ENCODE peak calls at places on chromosome 17, in nine cellular contexts. H is endothelial cell; E is AG04449; Z is mesenchymal stem cell; G is activated CD4-positive, alpha-beta T cell treated with anti-CD3 and anti-CD28 coated beads for 48 hours; N is fibroblast of pulmonary artery; K is HTR-8/SVneo; C is non-pigmented ciliary epithelial cell; J is LoVo. V is an unnamed sample.

GRCh38 chr17:68057531-68057952 is 22.0 kb downstream of the KPNA2 start:
- DNase-seq in H (peak; percentile 29), E (no peak), Z (peak; percentile 49), G (peak; percentile 55), N (peak; percentile 66), K (no peak), C (no peak), J (no peak), V (no peak)

GRCh38 chr17:1067282-1067956 is 70.5 kb downstream of the TIMM22 start:
- DNase-seq in H (no peak), E (no peak), Z (no peak), G (no peak), N (no peak), K (no peak), C (no peak), J (peak; percentile 10), V (no peak)

GRCh38 chr17:43434902-43435319 is 36.1 kb downstream of the ARL4D start:
- DNase-seq in H (no peak), E (no peak), Z (no peak), G (no peak), N (no peak), K (no peak), C (no peak), J (peak; percentile 7), V (no peak)

GRCh38 chr17:39604911-39605491 is 2.7 kb downstream of the NEUROD2 start:
- DNase-seq in H (no peak), E (no peak), Z (no peak), G (no peak), N (no peak), K (no peak), C (no peak), J (no peak), V (no peak)

GRCh38 chr17:73278049-73278464 is 16.4 kb upstream of the CPSF4L start:
- DNase-seq in H (no peak), E (no peak), Z (no peak), G (no peak), N (no peak), K (no peak), C (no peak), J (no peak), V (no peak)

GRCh38 chr17:73566905-73567782 is 77.1 kb downstream of the SDK2 start:
- DNase-seq in H (no peak), E (no peak), Z (no peak), G (peak; percentile 26), N (no peak), K (no peak), C (no peak), J (no peak), V (no peak)

GRCh38 chr17:12985431-12986285 is 32.2 kb downstream of the ELAC2 start:
- DNase-seq in H (no peak), E (no peak), Z (no peak), G (no peak), N (no peak), K (no peak), C (no peak), J (no peak), V (no peak)

GRCh38 chr17:80154166-80154565 is 7.2 kb upstream of the EIF4A3 start:
- DNase-seq in H (no peak), E (no peak), Z (no peak), G (no peak), N (no peak), K (no peak), C (no peak), J (no peak), V (no peak)

GRCh38 chr17:2776589-2777241 is 19.5 kb upstream of the RAP1GAP2 start:
- DNase-seq in H (peak; percentile 41), E (no peak), Z (no peak), G (no peak), N (no peak), K (no peak), C (no peak), J (no peak), V (no peak)

GRCh38 chr17:81129711-81130367 is 35.5 kb upstream of the PVALEF start:
- DNase-seq in H (no peak), E (no peak), Z (no peak), G (no peak), N (no peak), K (no peak), C (no peak), J (no peak), V (no peak)

GRCh38 chr17:59296190-59296589 is 35.3 kb upstream of the YPEL2 start:
- DNase-seq in H (no peak), E (no peak), Z (no peak), G (no peak), N (no peak), K (no peak), C (no peak), J (no peak), V (no peak)

GRCh38 chr17:81241648-81242420 is 2.7 kb downstream of the NDUFAF8 start:
- DNase-seq in H (peak; percentile 83), E (no peak), Z (peak; percentile 54), G (peak; percentile 79), N (peak; percentile 46), K (peak; percentile 67), C (no peak), J (no peak), V (no peak)

GRCh38 chr17:42268236-42268635 is 8.0 kb downstream of the STAT5B start:
- DNase-seq in H (no peak), E (no peak), Z (no peak), G (no peak), N (no peak), K (no peak), C (no peak), J (no peak), V (no peak)

GRCh38 chr17:68184141-68184571 is 63.7 kb upstream of the AMZ2 start:
- DNase-seq in H (no peak), E (no peak), Z (no peak), G (no peak), N (no peak), K (no peak), C (no peak), J (no peak), V (no peak)

GRCh38 chr17:67520916-67521772 is 144.1 kb downstream of the PITPNC1 start:
- DNase-seq in H (no peak), E (no peak), Z (no peak), G (no peak), N (no peak), K (no peak), C (no peak), J (no peak), V (no peak)

GRCh38 chr17:82973456-82974135 is 105.8 kb upstream of the METRNL start:
- DNase-seq in H (no peak), E (no peak), Z (no peak), G (no peak), N (no peak), K (no peak), C (no peak), J (no peak), V (peak; percentile 46)

GRCh38 chr17:14143678-14144077 is 74.4 kb downstream of the COX10 start:
- DNase-seq in H (no peak), E (no peak), Z (no peak), G (peak; percentile 17), N (no peak), K (no peak), C (no peak), J (no peak), V (no peak)

GRCh38 chr17:35849469-35850348 is 19.0 kb downstream of the HEATR9 start:
- DNase-seq in H (peak; percentile 64), E (peak; percentile 10), Z (peak; percentile 75), G (peak; percentile 65), N (peak; percentile 90), K (peak; percentile 62), C (peak; percentile 43), J (peak; percentile 48), V (no peak)

GRCh38 chr17:79959042-79959441 is 76.6 kb downstream of the TBC1D16 start:
- DNase-seq in H (no peak), E (no peak), Z (no peak), G (no peak), N (no peak), K (no peak), C (no peak), J (no peak), V (no peak)

GRCh38 chr17:79942591-79943353 is 92.9 kb downstream of the TBC1D16 start:
- DNase-seq in H (no peak), E (no peak), Z (no peak), G (peak; percentile 22), N (no peak), K (no peak), C (no peak), J (no peak), V (peak; percentile 38)

GRCh38 chr17:59506907-59507726 is 58.3 kb upstream of the DHX40 start:
- DNase-seq in H (no peak), E (no peak), Z (peak; percentile 66), G (no peak), N (no peak), K (no peak), C (no peak), J (no peak), V (no peak)

GRCh38 chr17:62807812-62808575 is at the start of gene MARCHF10:
- DNase-seq in H (peak; percentile 21), E (no peak), Z (no peak), G (peak; percentile 43), N (no peak), K (no peak), C (no peak), J (no peak), V (no peak)

GRCh38 chr17:32596666-32597065 is 109.9 kb downstream of the CDK5R1 start:
- DNase-seq in H (no peak), E (no peak), Z (no peak), G (peak; percentile 21), N (no peak), K (peak; percentile 21), C (no peak), J (no peak), V (no peak)

GRCh38 chr17:63082952-63083351 is 116.9 kb downstream of the TANC2 start:
- DNase-seq in H (no peak), E (no peak), Z (peak; percentile 48), G (no peak), N (peak; percentile 35), K (peak; percentile 22), C (no peak), J (no peak), V (no peak)

GRCh38 chr17:43636446-43636845 is 25.3 kb downstream of the MEOX1 start:
- DNase-seq in H (no peak), E (no peak), Z (no peak), G (no peak), N (no peak), K (no peak), C (no peak), J (no peak), V (no peak)

GRCh38 chr17:60392845-60393702 is 1.1 kb upstream of the USP32 start:
- DNase-seq in H (peak; percentile 5), E (no peak), Z (peak; percentile 74), G (peak; percentile 64), N (peak; percentile 79), K (peak; percentile 69), C (no peak), J (peak; percentile 59), V (peak; percentile 76)

GRCh38 chr17:21204923-21205322 is 9.0 kb downstream of the TMEM11 start:
- DNase-seq in H (no peak), E (no peak), Z (no peak), G (no peak), N (no peak), K (no peak), C (no peak), J (no peak), V (no peak)

GRCh38 chr17:60248618-60249516 is 99.1 kb downstream of the CA4 start:
- DNase-seq in H (no peak), E (no peak), Z (peak; percentile 38), G (no peak), N (no peak), K (no peak), C (no peak), J (no peak), V (no peak)

GRCh38 chr17:65055708-65056638 is 567 bp downstream of the GNA13 start:
- DNase-seq in H (peak; percentile 47), E (no peak), Z (peak; percentile 68), G (peak; percentile 65), N (no peak), K (peak; percentile 66), C (peak; percentile 14), J (no peak), V (peak; percentile 69)

V was measured in right lobe of liver.